ENCODE peak calls at places on chromosomes 5 and 9, in ten cellular contexts. N is pancreas, F is GM23338, E is vagina, A is HFF-Myc, L is hepatocyte, C is cardiac muscle cell, J is body of pancreas, H is colonic mucosa, I is upper lobe of right lung. X is an unnamed sample.

GRCh38 chr5:141638771-141639170 is 2.0 kb downstream of the RELL2 start:
- DNase-seq in L (no peak), C (no peak), I (no peak), E (no peak), N (no peak), A (no peak), J (no peak), H (no peak), F (no peak), X (no peak)

GRCh38 chr5:175680020-175680419 is 22.1 kb downstream of the HRH2 start:
- DNase-seq in J (no peak), I (no peak), N (no peak), C (no peak), F (no peak), L (no peak), A (no peak), H (no peak), E (no peak), X (no peak)

GRCh38 chr9:122978586-122978985 is 37.8 kb downstream of the RABGAP1 start:
- DNase-seq in H (no peak), I (no peak), N (no peak), E (no peak), C (no peak), J (no peak), A (no peak), F (no peak), L (no peak), X (no peak)

GRCh38 chr5:95870105-95870672 is 47.7 kb upstream of the GLRX start:
- DNase-seq in J (no peak), F (no peak), I (no peak), H (no peak), L (no peak), N (no peak), A (no peak), C (no peak), E (no peak), X (no peak)

GRCh38 chr5:1020461-1020961 is 11.9 kb downstream of the NKD2 start:
- DNase-seq in C (no peak), I (no peak), F (no peak), J (no peak), H (no peak), E (no peak), N (no peak), L (no peak), A (no peak), X (no peak)

GRCh38 chr9:35756275-35756742 is 2.2 kb upstream of the MSMP start:
- DNase-seq in H (peak), C (peak), J (no peak), N (peak), L (peak), A (no peak), F (peak), I (peak), E (no peak), X (no peak)

GRCh38 chr5:176151286-176151685 is 86.9 kb upstream of the SIMC1 start:
- DNase-seq in J (no peak), N (no peak), L (no peak), C (no peak), H (no peak), I (no peak), E (no peak), A (no peak), F (no peak), X (peak)

GRCh38 chr9:37025381-37026084 is 8.5 kb downstream of the PAX5 start:
- DNase-seq in L (no peak), F (peak), J (no peak), N (no peak), A (no peak), C (no peak), I (no peak), H (no peak), E (no peak), X (no peak)

GRCh38 chr5:76980518-76981144 is 27.8 kb downstream of the CRHBP start:
- DNase-seq in I (no peak), J (no peak), H (no peak), L (no peak), E (no peak), C (no peak), N (no peak), F (no peak), A (no peak), X (no peak)

GRCh38 chr9:137459147-137459600 is at the start of gene NSMF:
- DNase-seq in A (no peak), C (peak), J (peak), L (peak), N (peak), H (peak), I (peak), F (peak), E (no peak), X (no peak)

GRCh38 chr9:137299938-137300337 is 2.1 kb downstream of the NRARP start:
- DNase-seq in H (peak), A (no peak), J (peak), E (no peak), N (peak), C (peak), I (no peak), L (no peak), F (peak), X (no peak)

GRCh38 chr9:23088932-23089364 is 642.3 kb downstream of the DMRTA1 start:
- DNase-seq in E (no peak), C (peak), I (no peak), L (peak), J (no peak), A (no peak), F (peak), N (no peak), H (no peak), X (no peak)

GRCh38 chr9:128192601-128193371 is 1.4 kb upstream of the CIZ1 start:
- DNase-seq in C (no peak), A (peak), H (peak), I (peak), F (peak), L (no peak), E (no peak), N (peak), J (peak), X (no peak)

GRCh38 chr9:88953401-88954029 is 37.8 kb upstream of the S1PR3 start:
- DNase-seq in L (no peak), H (no peak), F (no peak), E (no peak), I (no peak), C (no peak), J (no peak), N (no peak), A (no peak), X (no peak)

GRCh38 chr5:176810084-176810597 is at the start of gene UNC5A:
- DNase-seq in A (no peak), H (peak), J (no peak), I (no peak), C (peak), N (peak), E (no peak), F (peak), L (peak), X (no peak)

GRCh38 chr5:141514330-141515111 is 25.6 kb downstream of the PCDHGC5 start:
- DNase-seq in J (no peak), N (no peak), H (no peak), C (no peak), A (peak), F (peak), I (no peak), E (no peak), L (no peak), X (no peak)

GRCh38 chr5:135193213-135194125 is 159.4 kb upstream of the PITX1 start:
- DNase-seq in N (no peak), H (no peak), E (no peak), F (no peak), J (no peak), C (peak), A (no peak), L (peak), I (no peak), X (peak)

GRCh38 chr5:10625700-10626472 is 62.0 kb downstream of the ANKRD33B start:
- DNase-seq in E (no peak), A (no peak), F (no peak), H (no peak), I (peak), J (no peak), L (no peak), C (no peak), N (no peak), X (no peak)

GRCh38 chr5:178548751-178549150 is 41.4 kb downstream of the COL23A1 start:
- DNase-seq in L (no peak), F (no peak), N (no peak), H (no peak), C (no peak), E (no peak), A (no peak), J (no peak), I (no peak), X (no peak)

GRCh38 chr9:127076860-127077657 is 45.4 kb downstream of the ANGPTL2 start:
- DNase-seq in L (no peak), E (no peak), H (no peak), C (no peak), F (peak), N (no peak), A (no peak), J (no peak), I (no peak), X (no peak)

GRCh38 chr5:61933787-61934626 is 372.0 kb upstream of the KIF2A start:
- DNase-seq in J (peak), E (no peak), F (peak), N (peak), H (peak), A (peak), L (peak), I (no peak), C (peak), X (no peak)

GRCh38 chr5:172834570-172835245 is 657 bp downstream of the ERGIC1 start:
- DNase-seq in E (no peak), A (no peak), J (peak), I (no peak), L (peak), C (peak), H (no peak), N (no peak), F (peak), X (no peak)

GRCh38 chr5:9445989-9446388 is 99.9 kb downstream of the SEMA5A start:
- DNase-seq in A (no peak), C (no peak), H (no peak), I (no peak), L (no peak), F (no peak), E (no peak), N (no peak), J (no peak), X (no peak)

GRCh38 chr5:574906-575305 is 37.2 kb upstream of the CEP72 start:
- DNase-seq in E (no peak), A (no peak), F (no peak), J (no peak), L (no peak), N (no peak), I (no peak), H (no peak), C (no peak), X (no peak)

GRCh38 chr5:65871182-65871581 is 55.2 kb upstream of the ERBIN start:
- DNase-seq in I (no peak), C (no peak), N (no peak), E (no peak), J (no peak), A (no peak), H (no peak), F (no peak), L (no peak), X (no peak)

GRCh38 chr5:150778103-150778516 is 447 bp upstream of the SMIM3 start:
- DNase-seq in H (peak), F (peak), N (peak), C (no peak), I (no peak), J (peak), E (no peak), L (no peak), A (no peak), X (no peak)

GRCh38 chr5:64666058-64666457 is 24.2 kb upstream of the SHISAL2B start:
- DNase-seq in J (no peak), C (no peak), A (no peak), L (peak), F (no peak), N (no peak), I (no peak), E (no peak), H (no peak), X (peak)

GRCh38 chr9:133058550-133059320 is 3.0 kb upstream of the CEL start:
- DNase-seq in F (no peak), E (no peak), J (peak), I (no peak), L (no peak), A (no peak), H (no peak), N (no peak), C (no peak), X (no peak)

GRCh38 chr5:137842296-137842695 is 25.4 kb upstream of the MYOT start:
- DNase-seq in H (no peak), J (no peak), C (no peak), L (no peak), A (no peak), I (no peak), E (no peak), F (no peak), N (no peak), X (no peak)

GRCh38 chr5:163735069-163735468 is 229.7 kb downstream of the MAT2B start:
- DNase-seq in N (no peak), H (no peak), C (no peak), F (no peak), I (no peak), A (no peak), E (no peak), L (no peak), J (no peak), X (no peak)

GRCh38 chr9:78831726-78832125 is 534.8 kb downstream of the PSAT1 start:
- DNase-seq in A (no peak), F (no peak), L (no peak), C (no peak), N (no peak), H (no peak), J (no peak), E (no peak), I (no peak), X (no peak)

GRCh38 chr5:149724884-149725283 is 5.2 kb upstream of the PPARGC1B start:
- DNase-seq in F (no peak), L (no peak), E (no peak), N (peak), A (no peak), J (peak), C (no peak), H (no peak), I (no peak), X (no peak)

GRCh38 chr9:13952906-13953305 is 361.0 kb downstream of the NFIB start:
- DNase-seq in J (no peak), F (no peak), A (no peak), L (no peak), E (no peak), H (no peak), I (no peak), C (no peak), N (no peak), X (no peak)

GRCh38 chr9:13588151-13589043 is 308.9 kb upstream of the MPDZ start:
- DNase-seq in A (no peak), H (no peak), C (no peak), F (no peak), N (no peak), J (no peak), L (no peak), E (no peak), I (no peak), X (no peak)

GRCh38 chr5:25119654-25120053 is 474.9 kb upstream of the CDH10 start:
- DNase-seq in A (no peak), H (no peak), C (peak), E (no peak), J (no peak), N (no peak), F (peak), L (peak), I (no peak), X (no peak)
- TF ChIP-seq CTCF in A (no peak), H (no peak), C (no peak), E (no peak), J (no peak), N (no peak), F (peak), L (peak), I (peak), X (no peak)

GRCh38 chr9:6787793-6788174 is 30.0 kb downstream of the KDM4C start:
- DNase-seq in E (no peak), A (no peak), N (no peak), C (no peak), J (no peak), H (no peak), I (no peak), L (peak), F (no peak), X (no peak)

GRCh38 chr9:6793203-6793602 is 35.4 kb downstream of the KDM4C start:
- DNase-seq in C (no peak), L (no peak), J (no peak), H (no peak), F (no peak), A (no peak), E (no peak), I (no peak), N (no peak), X (no peak)

GRCh38 chr9:6785682-6786081 is 27.9 kb downstream of the KDM4C start:
- DNase-seq in E (no peak), A (no peak), J (no peak), H (peak), L (no peak), N (no peak), F (no peak), I (no peak), C (no peak), X (no peak)

GRCh38 chr9:6783753-6784152 is 26.0 kb downstream of the KDM4C start:
- DNase-seq in A (no peak), N (no peak), H (no peak), L (no peak), C (no peak), J (no peak), E (no peak), I (no peak), F (no peak), X (no peak)

DNA sequence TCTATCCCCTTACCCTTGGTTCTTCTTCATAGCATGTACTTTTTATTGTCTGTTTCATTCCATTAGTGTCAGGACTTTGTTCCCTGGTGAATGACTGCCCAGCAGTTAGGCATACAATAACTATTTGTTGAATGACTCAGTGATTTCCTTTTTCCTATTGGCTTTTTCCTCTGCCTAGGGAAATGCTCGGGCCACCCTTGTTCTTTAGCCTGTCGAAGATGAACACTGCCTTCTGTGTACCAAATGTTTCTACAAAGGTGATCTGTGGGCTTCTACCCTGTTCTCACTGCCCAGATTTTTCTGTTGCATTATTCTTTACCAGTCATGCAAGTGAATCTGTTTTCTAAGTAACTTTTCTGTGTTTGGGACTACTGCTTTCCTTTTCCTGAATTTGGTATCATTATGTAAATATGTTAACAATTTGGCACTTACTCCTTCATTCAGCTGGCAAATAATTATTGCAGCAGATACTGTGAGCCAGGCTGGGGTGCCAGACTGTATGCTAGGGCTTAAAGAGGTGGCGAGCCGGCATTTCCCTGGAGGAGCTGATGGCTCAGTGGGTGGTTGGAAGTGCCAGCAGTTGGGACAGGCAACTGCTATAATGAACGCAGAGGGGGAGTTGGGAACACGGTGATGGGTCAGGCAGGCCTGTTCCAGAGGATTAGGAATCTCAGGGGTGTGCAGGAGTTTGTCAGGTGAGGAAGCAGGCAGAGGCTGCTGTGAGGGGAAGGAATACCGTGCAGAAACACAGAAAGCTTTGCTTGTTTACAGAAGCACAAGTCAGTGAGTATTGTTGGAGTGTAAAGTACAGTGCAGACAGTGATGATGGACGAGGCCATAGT is 30.6 kb downstream of the KDM4C start:
- DNase-seq in N (no peak), F (no peak), H (peak), A (peak), L (peak), E (no peak), C (no peak), J (no peak), I (no peak), X (no peak)
- H3K4me3 ChIP-seq in N (no peak), F (no peak), H (no peak), A (no peak), L (no peak), E (no peak), C (no peak), J (no peak), I (no peak), X (no peak)

DNA sequence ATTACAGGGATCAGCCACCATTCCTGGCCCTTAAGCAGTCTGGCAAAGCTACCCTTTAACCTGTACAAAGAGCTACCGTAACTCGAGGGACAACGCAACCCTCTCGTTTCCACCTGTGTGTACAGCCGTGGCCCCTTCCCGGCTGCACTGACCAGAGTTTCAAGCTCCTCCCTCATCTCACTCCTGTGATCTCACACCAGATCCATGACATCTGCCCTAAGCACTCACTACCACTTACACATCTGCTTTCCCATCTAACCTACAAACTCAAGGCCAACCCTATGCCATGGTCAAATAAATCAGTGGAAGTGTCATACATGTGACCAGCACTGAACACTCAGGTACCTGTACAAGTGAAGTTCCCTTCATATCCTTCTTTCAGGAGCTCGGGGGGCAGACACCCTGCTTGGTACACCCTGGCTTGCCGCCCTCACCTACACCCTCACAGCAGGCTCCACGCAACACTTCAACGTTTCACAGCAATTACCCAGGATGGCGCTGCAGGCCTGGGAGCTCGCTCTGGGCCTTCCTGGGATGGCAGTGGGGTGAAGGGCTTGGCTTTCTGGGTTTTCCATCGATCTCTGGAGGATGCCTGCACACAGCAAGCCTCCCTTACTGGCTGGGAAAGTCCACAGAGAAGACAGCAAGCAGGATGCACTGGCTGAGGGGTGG is 61.7 kb downstream of the PRRT1B start:
- DNase-seq in L (peak), C (no peak), J (no peak), H (no peak), E (no peak), I (no peak), A (no peak), F (no peak), N (no peak), X (no peak)
- TF ChIP-seq CTCF in L (peak), C (no peak), J (no peak), H (no peak), E (no peak), I (no peak), A (no peak), F (no peak), N (no peak), X (no peak)

DNA sequence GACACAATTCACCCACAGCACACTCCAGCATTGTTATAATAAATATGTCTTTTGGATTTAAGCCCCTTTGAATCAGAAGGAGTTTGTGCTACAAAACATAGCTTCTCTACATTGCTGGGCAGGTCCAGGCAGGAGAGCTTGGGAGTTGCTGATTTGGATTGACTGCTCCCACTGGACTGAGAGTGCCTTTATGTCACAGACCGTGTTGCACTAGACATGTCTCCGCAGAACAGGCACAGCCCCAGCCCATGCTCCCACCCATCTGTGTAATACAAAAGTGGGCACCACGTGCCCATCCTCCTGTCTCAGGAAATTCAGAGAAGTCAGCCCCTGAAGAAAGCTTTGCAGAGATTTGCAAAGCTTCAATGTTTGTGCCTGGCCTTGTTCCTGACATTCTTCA is 117.1 kb downstream of the MED10 start:
- DNase-seq in C (no peak), E (no peak), F (no peak), L (no peak), N (no peak), J (no peak), A (no peak), H (no peak), I (no peak), X (no peak)
- H3K4me3 ChIP-seq in C (no peak), E (no peak), F (no peak), L (no peak), N (no peak), J (no peak), A (no peak), H (no peak), I (no peak), X (no peak)

GRCh38 chr9:87255437-87256155 is 242.1 kb upstream of the DAPK1 start:
- DNase-seq in F (no peak), C (peak), L (no peak), I (no peak), E (no peak), A (no peak), H (no peak), N (no peak), J (no peak), X (no peak)

GRCh38 chr9:87249029-87249428 is 248.6 kb upstream of the DAPK1 start:
- DNase-seq in A (no peak), N (no peak), J (no peak), C (peak), E (no peak), I (no peak), H (no peak), L (no peak), F (no peak), X (no peak)

GRCh38 chr9:87245271-87245670 is 252.4 kb upstream of the DAPK1 start:
- DNase-seq in J (no peak), N (no peak), H (no peak), F (no peak), L (no peak), A (no peak), I (no peak), C (no peak), E (no peak), X (no peak)

GRCh38 chr9:87250205-87250604 is 247.5 kb upstream of the DAPK1 start:
- DNase-seq in I (no peak), L (no peak), C (no peak), F (peak), A (no peak), J (no peak), E (no peak), H (no peak), N (no peak), X (no peak)
- TF ChIP-seq CTCF in I (no peak), L (no peak), C (no peak), F (peak), A (peak), J (no peak), E (no peak), H (no peak), N (no peak), X (no peak)

GRCh38 chr9:131707677-131708612 is 31.9 kb downstream of the RAPGEF1 start:
- DNase-seq in E (no peak), H (no peak), J (peak), N (peak), A (no peak), C (peak), L (no peak), F (no peak), I (peak), X (peak)
- H3K4me3 ChIP-seq in E (no peak), H (no peak), J (no peak), N (no peak), A (no peak), C (no peak), L (no peak), F (no peak), I (peak), X (no peak)

X was measured in AG04449.